ENCODE peak calls at places on chromosome 11, in ten cellular contexts. Q, N, J, G, R, C, H, Y, X and P are unnamed samples.

GRCh38 chr11:67272327-67273259 is 6.3 kb downstream of the GRK2 start:
- DNase-seq in N (no peak), H (no peak), Q (no peak), R (no peak), C (peak; percentile 82), Y (no peak), J (no peak), G (no peak), X (no peak), P (no peak)

GRCh38 chr11:96567193-96567592 is 177.4 kb downstream of the JRKL start:
- DNase-seq in R (no peak), N (peak; percentile 44), J (peak; percentile 14), H (no peak), Y (no peak), G (no peak), X (no peak), Q (no peak), C (no peak), P (no peak)

GRCh38 chr11:95419915-95420314 is 188.9 kb upstream of the SESN3 start:
- DNase-seq in N (no peak), Y (no peak), Q (no peak), X (no peak), J (no peak), C (no peak), H (no peak), G (peak; percentile 74), R (no peak), P (no peak)

GRCh38 chr11:133695376-133695775 is 149.9 kb downstream of the SPATA19 start:
- DNase-seq in H (no peak), N (no peak), Q (no peak), Y (no peak), R (no peak), X (no peak), C (no peak), G (no peak), J (no peak), P (no peak)

GRCh38 chr11:123977731-123978347 is at the start of gene OR10S1:
- DNase-seq in Q (no peak), J (no peak), G (no peak), R (no peak), H (no peak), C (no peak), N (no peak), Y (no peak), X (no peak), P (no peak)

GRCh38 chr11:104524276-104524675 is 360.3 kb upstream of the PDGFD start:
- DNase-seq in J (no peak), Q (no peak), C (no peak), X (no peak), N (peak; percentile 32), R (no peak), Y (no peak), H (no peak), G (no peak), P (no peak)

GRCh38 chr11:66715346-66716085 is 13.5 kb downstream of the SPTBN2 start:
- DNase-seq in Y (no peak), X (no peak), Q (no peak), R (no peak), C (peak; percentile 51), J (no peak), G (no peak), H (no peak), N (no peak), P (no peak)

GRCh38 chr11:76077575-76078150 is 128.6 kb downstream of the WNT11 start:
- DNase-seq in G (no peak), C (no peak), Y (no peak), J (no peak), Q (peak; percentile 57), R (no peak), H (no peak), N (peak; percentile 9), X (no peak), P (no peak)

GRCh38 chr11:34585870-34586654 is 34.8 kb upstream of the EHF start:
- DNase-seq in N (peak; percentile 79), H (peak; percentile 64), Q (peak; percentile 89), J (no peak), R (no peak), X (no peak), G (no peak), C (no peak), Y (no peak), P (no peak)

GRCh38 chr11:110251837-110252236 is 44.6 kb downstream of the RDX start:
- DNase-seq in J (no peak), G (peak; percentile 11), N (peak; percentile 70), Q (peak; percentile 22), X (no peak), Y (no peak), H (peak; percentile 25), R (no peak), C (no peak), P (no peak)

GRCh38 chr11:126347751-126348628 is 7.5 kb upstream of the ST3GAL4 start:
- DNase-seq in G (no peak), R (no peak), J (peak; percentile 74), X (no peak), Y (no peak), H (no peak), Q (no peak), C (peak; percentile 74), N (no peak), P (no peak)

GRCh38 chr11:134071306-134071705 is 2.4 kb downstream of the JAM3 start:
- DNase-seq in G (no peak), R (no peak), H (no peak), Q (peak; percentile 30), Y (no peak), C (no peak), J (no peak), X (no peak), N (peak; percentile 56), P (no peak)

GRCh38 chr11:69364901-69365300 is 70.9 kb downstream of the MYEOV start:
- DNase-seq in H (no peak), J (no peak), Y (no peak), C (no peak), Q (no peak), X (no peak), G (no peak), N (no peak), R (no peak), P (no peak)

GRCh38 chr11:61690706-61691377 is 10.7 kb downstream of the DAGLA start:
- DNase-seq in H (no peak), G (no peak), Q (no peak), Y (no peak), X (no peak), R (no peak), N (no peak), J (no peak), C (no peak), P (no peak)

GRCh38 chr11:10931761-10932700 is 74.2 kb upstream of the ZBED5 start:
- DNase-seq in H (no peak), N (no peak), G (peak; percentile 26), C (no peak), J (no peak), Q (peak; percentile 34), R (no peak), Y (peak; percentile 20), X (no peak), P (no peak)

GRCh38 chr11:63765688-63766241 is 2.8 kb downstream of the ZFTA start:
- DNase-seq in Q (no peak), R (no peak), X (no peak), Y (no peak), J (no peak), H (no peak), N (no peak), C (no peak), G (no peak), P (no peak)

GRCh38 chr11:44623321-44623715 is 57.9 kb downstream of the CD82 start:
- DNase-seq in H (no peak), X (no peak), J (no peak), G (no peak), N (no peak), C (peak; percentile 75), R (no peak), Y (no peak), Q (no peak), P (no peak)

GRCh38 chr11:58786693-58787092 is 55.0 kb upstream of the GLYAT start:
- DNase-seq in R (no peak), H (no peak), G (no peak), C (no peak), J (no peak), X (no peak), Y (no peak), N (no peak), Q (no peak), P (no peak)

GRCh38 chr11:45872513-45873356 is 12.7 kb upstream of the MAPK8IP1 start:
- DNase-seq in N (peak; percentile 64), G (peak; percentile 38), X (no peak), Q (peak; percentile 82), H (no peak), C (no peak), R (no peak), J (peak; percentile 78), Y (peak; percentile 78), P (peak; percentile 86)

GRCh38 chr11:26944866-26945664 is 48.8 kb upstream of the FIBIN start:
- DNase-seq in X (no peak), Q (no peak), N (no peak), R (no peak), G (no peak), Y (no peak), H (no peak), C (no peak), J (no peak), P (no peak)

GRCh38 chr11:61626580-61627380 is 45.9 kb upstream of the SYT7 start:
- DNase-seq in G (no peak), R (no peak), N (no peak), X (no peak), H (no peak), Q (no peak), Y (no peak), J (no peak), C (no peak), P (no peak)

GRCh38 chr11:65538915-65539374 is 14.1 kb downstream of the SCYL1 start:
- DNase-seq in Q (no peak), H (no peak), N (no peak), J (no peak), C (peak; percentile 81), G (no peak), Y (peak; percentile 53), R (no peak), X (no peak), P (no peak)

GRCh38 chr11:122656073-122656630 is 630 bp downstream of the UBASH3B start:
- DNase-seq in X (peak; percentile 20), N (peak; percentile 58), G (peak; percentile 69), H (no peak), J (peak; percentile 19), Y (peak; percentile 65), R (peak; percentile 25), C (peak; percentile 93), Q (no peak), P (no peak)